ENCODE peak calls at places on chromosome 10, in six cellular contexts. One of them, this sample, is unnamed.

GRCh38 chr10:74145133-74145532 is 5.5 kb downstream of the AP3M1 start:
- DNase-seq in A549: no peak
- DNase-seq in ovary: no peak
- DNase-seq in K562: no peak
- DNase-seq in breast epithelium: no peak
- DNase-seq in body of pancreas: no peak
- DNase-seq in this sample: peak; percentile 54

GRCh38 chr10:80077869-80078447 is 507 bp upstream of the TMEM254 start:
- DNase-seq in A549: no peak
- DNase-seq in K562: no peak
- DNase-seq in breast epithelium: no peak
- DNase-seq in ovary: no peak
- DNase-seq in body of pancreas: no peak
- DNase-seq in this sample: no peak

GRCh38 chr10:78974409-78975317 is 94.1 kb upstream of the ZMIZ1 start:
- DNase-seq in A549: peak; percentile 82
- DNase-seq in ovary: peak; percentile 76
- DNase-seq in body of pancreas: peak; percentile 57
- DNase-seq in K562: peak; percentile 81
- DNase-seq in breast epithelium: no peak
- DNase-seq in this sample: peak; percentile 91

GRCh38 chr10:126704637-126705036 is 34.1 kb upstream of the C10orf90 start:
- DNase-seq in body of pancreas: no peak
- DNase-seq in A549: no peak
- DNase-seq in ovary: no peak
- DNase-seq in breast epithelium: no peak
- DNase-seq in K562: no peak
- DNase-seq in this sample: no peak

GRCh38 chr10:132962623-132963429 is 20.5 kb upstream of the CFAP46 start:
- DNase-seq in K562: no peak
- DNase-seq in breast epithelium: no peak
- DNase-seq in A549: no peak
- DNase-seq in ovary: no peak
- DNase-seq in body of pancreas: no peak
- DNase-seq in this sample: no peak

GRCh38 chr10:29039659-29040309 is 249.1 kb upstream of the LYZL1 start:
- DNase-seq in K562: no peak
- DNase-seq in breast epithelium: no peak
- DNase-seq in body of pancreas: no peak
- DNase-seq in ovary: no peak
- DNase-seq in A549: no peak
- DNase-seq in this sample: no peak

GRCh38 chr10:58475322-58476277 is 37.1 kb upstream of the BICC1 start:
- DNase-seq in body of pancreas: no peak
- DNase-seq in K562: no peak
- DNase-seq in ovary: no peak
- DNase-seq in breast epithelium: no peak
- DNase-seq in A549: no peak
- DNase-seq in this sample: no peak

GRCh38 chr10:4333474-4333894 is 492.5 kb upstream of the AKR1E2 start:
- DNase-seq in A549: no peak
- DNase-seq in ovary: no peak
- DNase-seq in body of pancreas: no peak
- DNase-seq in K562: no peak
- DNase-seq in breast epithelium: no peak
- DNase-seq in this sample: no peak

GRCh38 chr10:35910234-35910633 is 268.1 kb upstream of the FZD8 start:
- DNase-seq in breast epithelium: no peak
- DNase-seq in K562: no peak
- DNase-seq in ovary: no peak
- DNase-seq in body of pancreas: no peak
- DNase-seq in A549: no peak
- DNase-seq in this sample: peak; percentile 9

GRCh38 chr10:131997366-131998049 is 15.8 kb upstream of the BNIP3 start:
- DNase-seq in body of pancreas: peak; percentile 92
- DNase-seq in ovary: peak; percentile 93
- DNase-seq in K562: no peak
- DNase-seq in breast epithelium: peak; percentile 88
- DNase-seq in A549: peak; percentile 28
- DNase-seq in this sample: no peak

GRCh38 chr10:45373783-45374450 is at the start of gene ALOX5:
- DNase-seq in ovary: peak; percentile 38
- DNase-seq in breast epithelium: peak; percentile 64
- DNase-seq in body of pancreas: peak; percentile 88
- DNase-seq in A549: peak; percentile 13
- DNase-seq in K562: peak; percentile 97
- DNase-seq in this sample: no peak

GRCh38 chr10:34801066-34801738 is 13.9 kb downstream of the PARD3 start:
- DNase-seq in K562: no peak
- DNase-seq in breast epithelium: no peak
- DNase-seq in body of pancreas: no peak
- DNase-seq in A549: no peak
- DNase-seq in ovary: no peak
- DNase-seq in this sample: no peak

GRCh38 chr10:101725843-101726242 is 30.9 kb upstream of the FBXW4 start:
- DNase-seq in body of pancreas: no peak
- DNase-seq in K562: no peak
- DNase-seq in breast epithelium: no peak
- DNase-seq in ovary: no peak
- DNase-seq in A549: no peak
- DNase-seq in this sample: no peak

GRCh38 chr10:103653581-103654020 is 160.1 kb downstream of the NEURL1 start:
- DNase-seq in K562: no peak
- DNase-seq in breast epithelium: no peak
- DNase-seq in A549: no peak
- DNase-seq in ovary: no peak
- DNase-seq in body of pancreas: peak; percentile 49
- DNase-seq in this sample: no peak

GRCh38 chr10:95741807-95742528 is 14.0 kb upstream of the ENTPD1 start:
- DNase-seq in ovary: peak; percentile 23
- DNase-seq in breast epithelium: no peak
- DNase-seq in A549: no peak
- DNase-seq in K562: peak; percentile 37
- DNase-seq in body of pancreas: no peak
- DNase-seq in this sample: no peak

GRCh38 chr10:102452672-102453340 is 1.5 kb upstream of the C10orf95 start:
- DNase-seq in A549: no peak
- DNase-seq in K562: peak; percentile 36
- DNase-seq in ovary: no peak
- DNase-seq in body of pancreas: peak; percentile 43
- DNase-seq in breast epithelium: no peak
- DNase-seq in this sample: peak; percentile 75

GRCh38 chr10:49225218-49225876 is 37.2 kb upstream of the TMEM273 start:
- DNase-seq in ovary: no peak
- DNase-seq in body of pancreas: no peak
- DNase-seq in A549: no peak
- DNase-seq in breast epithelium: no peak
- DNase-seq in K562: peak; percentile 44
- DNase-seq in this sample: no peak

GRCh38 chr10:55629792-55630490 is 731.1 kb downstream of the ZWINT start:
- DNase-seq in ovary: no peak
- DNase-seq in A549: peak; percentile 15
- DNase-seq in K562: no peak
- DNase-seq in breast epithelium: peak; percentile 49
- DNase-seq in body of pancreas: peak; percentile 40
- DNase-seq in this sample: peak; percentile 19

GRCh38 chr10:124831116-124831515 is 29.5 kb downstream of the ABRAXAS2 start:
- DNase-seq in ovary: no peak
- DNase-seq in K562: no peak
- DNase-seq in body of pancreas: no peak
- DNase-seq in A549: no peak
- DNase-seq in breast epithelium: no peak
- DNase-seq in this sample: no peak

GRCh38 chr10:129872001-129872400 is 92.1 kb downstream of the EBF3 start:
- DNase-seq in ovary: no peak
- DNase-seq in K562: no peak
- DNase-seq in breast epithelium: no peak
- DNase-seq in body of pancreas: no peak
- DNase-seq in A549: no peak
- DNase-seq in this sample: no peak

GRCh38 chr10:110423650-110424049 is 74.1 kb upstream of the DUSP5 start:
- DNase-seq in A549: no peak
- DNase-seq in ovary: no peak
- DNase-seq in breast epithelium: no peak
- DNase-seq in K562: no peak
- DNase-seq in body of pancreas: no peak
- DNase-seq in this sample: no peak

GRCh38 chr10:13930123-13930522 is 343.4 kb downstream of the PRPF18 start:
- DNase-seq in body of pancreas: no peak
- DNase-seq in breast epithelium: no peak
- DNase-seq in K562: peak; percentile 41
- DNase-seq in A549: no peak
- DNase-seq in ovary: no peak
- DNase-seq in this sample: no peak

GRCh38 chr10:3535001-3535400 is 250.0 kb downstream of the KLF6 start:
- DNase-seq in body of pancreas: no peak
- DNase-seq in breast epithelium: no peak
- DNase-seq in ovary: no peak
- DNase-seq in A549: no peak
- DNase-seq in K562: no peak
- DNase-seq in this sample: no peak

GRCh38 chr10:114767589-114768393 is 53.8 kb upstream of the FHIP2A start:
- DNase-seq in A549: peak; percentile 44
- DNase-seq in breast epithelium: no peak
- DNase-seq in ovary: peak; percentile 34
- DNase-seq in body of pancreas: peak; percentile 70
- DNase-seq in K562: peak; percentile 11
- DNase-seq in this sample: no peak

GRCh38 chr10:95451150-95451549 is 110.0 kb downstream of the SORBS1 start:
- DNase-seq in body of pancreas: no peak
- DNase-seq in A549: no peak
- DNase-seq in K562: no peak
- DNase-seq in breast epithelium: no peak
- DNase-seq in ovary: no peak
- DNase-seq in this sample: no peak

GRCh38 chr10:50991496-50992355 is 82.6 kb upstream of the PRKG1 start:
- DNase-seq in K562: no peak
- DNase-seq in A549: no peak
- DNase-seq in breast epithelium: peak; percentile 51
- DNase-seq in ovary: peak; percentile 53
- DNase-seq in body of pancreas: peak; percentile 46
- DNase-seq in this sample: no peak
- TF ChIP-seq POLR2A in K562: no peak
- TF ChIP-seq POLR2A in A549: no peak
- TF ChIP-seq POLR2A in breast epithelium: no peak
- TF ChIP-seq POLR2A in ovary: no peak
- TF ChIP-seq POLR2A in body of pancreas: peak; percentile 35
- TF ChIP-seq POLR2A in this sample: peak; percentile 27

GRCh38 chr10:118341678-118342637 is at the start of gene FAM204A:
- DNase-seq in ovary: peak; percentile 95
- DNase-seq in body of pancreas: peak; percentile 92
- DNase-seq in K562: peak; percentile 98
- DNase-seq in A549: peak; percentile 96
- DNase-seq in breast epithelium: peak; percentile 96
- DNase-seq in this sample: peak; percentile 80
- TF ChIP-seq POLR2A in ovary: peak; percentile 31
- TF ChIP-seq POLR2A in body of pancreas: peak; percentile 74
- TF ChIP-seq POLR2A in K562: peak; percentile 82
- TF ChIP-seq POLR2A in A549: peak; percentile 67
- TF ChIP-seq POLR2A in breast epithelium: peak; percentile 68
- TF ChIP-seq POLR2A in this sample: peak; percentile 73

DNA sequence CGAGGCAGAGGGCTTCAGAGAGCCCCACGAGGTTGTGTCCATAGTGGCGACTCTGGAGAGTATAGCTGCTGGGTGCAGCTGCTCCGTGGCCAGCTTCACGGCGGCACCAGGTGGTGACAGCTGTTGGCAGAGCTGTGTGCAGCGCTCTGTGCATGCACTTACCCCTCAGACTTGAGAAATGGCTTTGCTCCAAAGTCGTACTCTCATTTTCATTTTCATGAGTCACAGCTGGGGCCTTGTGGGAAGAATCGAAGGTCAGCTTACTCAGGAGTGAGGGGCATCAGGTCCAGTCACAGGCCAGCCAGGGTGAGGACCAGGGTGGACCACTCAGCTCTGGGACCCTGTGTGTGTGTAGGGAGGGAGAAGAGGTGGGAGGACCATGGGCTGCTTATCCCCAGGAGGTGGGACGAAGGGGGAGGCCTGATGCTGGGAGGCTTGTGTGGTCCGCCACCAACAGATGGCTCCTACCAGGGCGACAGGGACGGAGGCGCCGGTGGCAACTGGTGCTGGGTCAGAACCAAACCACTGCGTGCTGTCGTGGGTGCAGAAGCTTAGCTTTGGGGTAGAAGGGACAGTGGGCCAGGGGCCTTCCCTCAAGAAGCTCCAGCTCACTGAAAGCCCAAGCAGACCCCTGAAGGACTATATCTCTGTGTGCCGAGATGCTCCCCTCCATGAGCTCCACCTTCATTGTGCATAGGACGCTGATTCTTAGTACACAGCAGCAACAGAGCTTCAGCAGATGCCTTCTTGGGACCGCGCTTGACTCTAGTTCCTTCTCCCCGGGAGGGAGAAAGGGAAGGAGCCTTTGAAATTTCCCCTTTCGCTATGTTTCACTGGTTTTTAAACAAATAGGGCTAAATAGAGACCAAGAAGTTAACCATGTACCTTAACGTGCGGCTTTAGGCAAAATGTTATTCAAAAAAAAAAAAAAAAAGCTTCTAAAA is 225.0 kb downstream of the CELF2 start:
- DNase-seq in ovary: peak; percentile 33
- DNase-seq in A549: no peak
- DNase-seq in body of pancreas: no peak
- DNase-seq in breast epithelium: no peak
- DNase-seq in K562: no peak
- DNase-seq in this sample: no peak
- TF ChIP-seq POLR2A in ovary: no peak
- TF ChIP-seq POLR2A in A549: no peak
- TF ChIP-seq POLR2A in body of pancreas: no peak
- TF ChIP-seq POLR2A in breast epithelium: no peak
- TF ChIP-seq POLR2A in K562: no peak
- TF ChIP-seq POLR2A in this sample: no peak

GRCh38 chr10:30531751-30532530 is 97.6 kb downstream of the LYZL2 start:
- DNase-seq in breast epithelium: no peak
- DNase-seq in K562: no peak
- DNase-seq in body of pancreas: no peak
- DNase-seq in ovary: no peak
- DNase-seq in A549: no peak
- DNase-seq in this sample: no peak

GRCh38 chr10:30528427-30528782 is 94.4 kb downstream of the MAP3K8 start:
- DNase-seq in body of pancreas: no peak
- DNase-seq in A549: no peak
- DNase-seq in K562: no peak
- DNase-seq in breast epithelium: no peak
- DNase-seq in ovary: no peak
- DNase-seq in this sample: no peak

GRCh38 chr10:30534465-30535144 is 94.9 kb downstream of the LYZL2 start:
- DNase-seq in breast epithelium: peak; percentile 60
- DNase-seq in A549: peak; percentile 61
- DNase-seq in body of pancreas: peak; percentile 75
- DNase-seq in K562: peak; percentile 70
- DNase-seq in ovary: peak; percentile 81
- DNase-seq in this sample: peak; percentile 51

GRCh38 chr10:30527623-30528426 is 93.8 kb downstream of the MAP3K8 start:
- DNase-seq in breast epithelium: no peak
- DNase-seq in A549: no peak
- DNase-seq in ovary: no peak
- DNase-seq in K562: no peak
- DNase-seq in body of pancreas: peak; percentile 14
- DNase-seq in this sample: no peak

GRCh38 chr10:30529373-30529998 is 95.5 kb downstream of the MAP3K8 start:
- DNase-seq in ovary: peak; percentile 20
- DNase-seq in body of pancreas: peak; percentile 23
- DNase-seq in K562: no peak
- DNase-seq in A549: no peak
- DNase-seq in breast epithelium: no peak
- DNase-seq in this sample: no peak
- TF ChIP-seq POLR2A in ovary: no peak
- TF ChIP-seq POLR2A in body of pancreas: peak; percentile 34
- TF ChIP-seq POLR2A in K562: no peak
- TF ChIP-seq POLR2A in A549: no peak
- TF ChIP-seq POLR2A in breast epithelium: no peak
- TF ChIP-seq POLR2A in this sample: no peak